ENCODE peak calls at places on chromosomes 3 and 15, in nine cellular contexts. One of them, this sample, is unnamed.

GRCh38 chr3:14124223-14124614 is 451 bp downstream of the CHCHD4 start:
- DNase-seq in H54: no peak
- DNase-seq in K562: no peak
- DNase-seq in A549: peak; percentile 63
- DNase-seq in H1: no peak
- DNase-seq in uterus: peak; percentile 65
- DNase-seq in spleen: peak; percentile 95
- DNase-seq in heart left ventricle: peak; percentile 85
- DNase-seq in IMR-90: no peak
- DNase-seq in this sample: no peak

GRCh38 chr3:177491301-177492031 is 294.2 kb upstream of the TBL1XR1 start:
- DNase-seq in K562: no peak
- DNase-seq in H54: no peak
- DNase-seq in IMR-90: peak; percentile 41
- DNase-seq in uterus: no peak
- DNase-seq in heart left ventricle: no peak
- DNase-seq in H1: no peak
- DNase-seq in spleen: no peak
- DNase-seq in A549: no peak
- DNase-seq in this sample: no peak

GRCh38 chr3:121834079-121834730 is 655 bp downstream of the IQCB1 start:
- DNase-seq in uterus: no peak
- DNase-seq in IMR-90: peak; percentile 8
- DNase-seq in H54: no peak
- DNase-seq in K562: peak; percentile 5
- DNase-seq in heart left ventricle: no peak
- DNase-seq in H1: no peak
- DNase-seq in A549: no peak
- DNase-seq in spleen: no peak
- DNase-seq in this sample: no peak

GRCh38 chr3:134485075-134485536 is 679 bp downstream of the ANAPC13 start:
- DNase-seq in heart left ventricle: peak; percentile 33
- DNase-seq in spleen: no peak
- DNase-seq in H1: no peak
- DNase-seq in uterus: no peak
- DNase-seq in H54: no peak
- DNase-seq in IMR-90: no peak
- DNase-seq in K562: peak; percentile 14
- DNase-seq in A549: peak; percentile 12
- DNase-seq in this sample: no peak

GRCh38 chr3:165443664-165444063 is 247.5 kb upstream of the SLITRK3 start:
- DNase-seq in H54: no peak
- DNase-seq in H1: no peak
- DNase-seq in IMR-90: no peak
- DNase-seq in uterus: no peak
- DNase-seq in A549: no peak
- DNase-seq in K562: no peak
- DNase-seq in spleen: no peak
- DNase-seq in heart left ventricle: no peak
- DNase-seq in this sample: no peak

GRCh38 chr15:65209701-65210643 is 1.3 kb downstream of the CILP start:
- DNase-seq in heart left ventricle: peak; percentile 44
- DNase-seq in A549: no peak
- DNase-seq in uterus: no peak
- DNase-seq in K562: no peak
- DNase-seq in spleen: no peak
- DNase-seq in H1: no peak
- DNase-seq in H54: no peak
- DNase-seq in IMR-90: no peak
- DNase-seq in this sample: no peak

GRCh38 chr3:42556089-42556632 is 25.6 kb downstream of the SEC22C start:
- DNase-seq in spleen: no peak
- DNase-seq in H1: no peak
- DNase-seq in A549: no peak
- DNase-seq in IMR-90: no peak
- DNase-seq in H54: no peak
- DNase-seq in heart left ventricle: no peak
- DNase-seq in uterus: no peak
- DNase-seq in K562: no peak
- DNase-seq in this sample: no peak

GRCh38 chr3:28973621-28974020 is 307.2 kb upstream of the RBMS3 start:
- DNase-seq in uterus: no peak
- DNase-seq in spleen: no peak
- DNase-seq in K562: no peak
- DNase-seq in H1: no peak
- DNase-seq in A549: no peak
- DNase-seq in IMR-90: no peak
- DNase-seq in heart left ventricle: no peak
- DNase-seq in H54: no peak
- DNase-seq in this sample: no peak

GRCh38 chr3:19065027-19065426 is 83.3 kb upstream of the KCNH8 start:
- DNase-seq in K562: no peak
- DNase-seq in H54: no peak
- DNase-seq in uterus: no peak
- DNase-seq in heart left ventricle: no peak
- DNase-seq in IMR-90: no peak
- DNase-seq in spleen: no peak
- DNase-seq in H1: no peak
- DNase-seq in A549: no peak
- DNase-seq in this sample: no peak

DNA sequence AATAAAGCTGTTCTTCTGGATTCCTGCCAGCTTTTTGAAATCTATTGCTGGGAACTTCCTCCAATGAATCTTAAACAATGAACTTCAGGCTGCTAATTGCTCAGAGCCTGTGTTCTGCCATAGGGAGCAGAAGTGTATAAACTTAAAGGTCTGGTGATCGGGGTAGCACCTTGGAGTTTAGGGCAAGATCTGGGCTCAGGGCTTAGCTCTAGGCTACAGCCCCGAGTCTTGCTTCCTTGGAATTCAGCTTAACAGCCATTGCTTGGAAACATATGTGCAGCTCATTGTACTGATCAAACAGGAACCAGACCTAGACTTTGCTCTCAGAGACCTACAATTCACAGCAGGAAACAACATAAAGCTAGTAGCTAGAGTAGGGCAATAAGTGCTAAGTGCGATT is 1.5 kb downstream of the ARL14 start:
- DNase-seq in heart left ventricle: no peak
- DNase-seq in spleen: no peak
- DNase-seq in uterus: no peak
- DNase-seq in K562: no peak
- DNase-seq in A549: peak; percentile 11
- DNase-seq in H1: no peak
- DNase-seq in IMR-90: no peak
- DNase-seq in H54: no peak
- DNase-seq in this sample: no peak
- TF ChIP-seq POLR2A in heart left ventricle: no peak
- TF ChIP-seq POLR2A in spleen: no peak
- TF ChIP-seq POLR2A in uterus: no peak
- TF ChIP-seq POLR2A in K562: no peak
- TF ChIP-seq POLR2A in A549: no peak
- TF ChIP-seq POLR2A in H1: no peak
- TF ChIP-seq POLR2A in IMR-90: no peak
- TF ChIP-seq POLR2A in H54: no peak
- TF ChIP-seq POLR2A in this sample: no peak

GRCh38 chr3:132713977-132714727 is 8.1 kb downstream of the NPHP3 start:
- DNase-seq in A549: no peak
- DNase-seq in IMR-90: no peak
- DNase-seq in K562: no peak
- DNase-seq in H1: no peak
- DNase-seq in uterus: no peak
- DNase-seq in heart left ventricle: no peak
- DNase-seq in H54: no peak
- DNase-seq in spleen: no peak
- DNase-seq in this sample: no peak
- TF ChIP-seq POLR2A in A549: no peak
- TF ChIP-seq POLR2A in IMR-90: no peak
- TF ChIP-seq POLR2A in K562: no peak
- TF ChIP-seq POLR2A in H1: no peak
- TF ChIP-seq POLR2A in uterus: no peak
- TF ChIP-seq POLR2A in heart left ventricle: no peak
- TF ChIP-seq POLR2A in H54: no peak
- TF ChIP-seq POLR2A in spleen: no peak
- TF ChIP-seq POLR2A in this sample: no peak

DNA sequence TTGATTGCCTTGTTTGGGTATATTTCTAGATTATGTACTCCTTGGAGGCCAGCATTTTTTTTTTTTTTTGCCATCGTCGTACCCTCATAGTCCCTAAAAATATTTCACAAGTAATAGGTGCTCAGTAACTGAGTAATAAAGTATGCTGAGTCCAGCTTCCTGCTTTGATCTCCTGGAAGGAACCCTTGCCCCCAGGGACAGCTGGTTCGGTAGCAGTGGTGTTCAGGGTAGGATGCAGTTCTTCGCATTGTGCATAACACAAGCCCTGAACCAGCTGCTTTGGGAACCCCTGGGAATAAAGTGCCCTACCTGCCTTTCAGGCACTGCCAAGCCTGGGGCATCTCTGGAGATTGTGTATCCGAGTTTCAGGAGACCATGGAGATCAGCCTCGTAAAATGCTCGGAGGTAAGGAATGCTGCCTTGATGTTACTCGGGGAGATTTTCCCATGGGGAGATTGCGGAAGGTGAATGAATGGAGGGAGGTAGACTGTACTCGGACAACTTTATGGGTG is 7.7 kb downstream of the MYZAP start:
- DNase-seq in uterus: no peak
- DNase-seq in K562: no peak
- DNase-seq in H54: no peak
- DNase-seq in H1: no peak
- DNase-seq in A549: no peak
- DNase-seq in spleen: no peak
- DNase-seq in IMR-90: no peak
- DNase-seq in heart left ventricle: no peak
- DNase-seq in this sample: no peak
- TF ChIP-seq POLR2A in uterus: no peak
- TF ChIP-seq POLR2A in K562: no peak
- TF ChIP-seq POLR2A in H54: no peak
- TF ChIP-seq POLR2A in H1: no peak
- TF ChIP-seq POLR2A in A549: no peak
- TF ChIP-seq POLR2A in spleen: no peak
- TF ChIP-seq POLR2A in IMR-90: no peak
- TF ChIP-seq POLR2A in heart left ventricle: no peak
- TF ChIP-seq POLR2A in this sample: no peak

DNA sequence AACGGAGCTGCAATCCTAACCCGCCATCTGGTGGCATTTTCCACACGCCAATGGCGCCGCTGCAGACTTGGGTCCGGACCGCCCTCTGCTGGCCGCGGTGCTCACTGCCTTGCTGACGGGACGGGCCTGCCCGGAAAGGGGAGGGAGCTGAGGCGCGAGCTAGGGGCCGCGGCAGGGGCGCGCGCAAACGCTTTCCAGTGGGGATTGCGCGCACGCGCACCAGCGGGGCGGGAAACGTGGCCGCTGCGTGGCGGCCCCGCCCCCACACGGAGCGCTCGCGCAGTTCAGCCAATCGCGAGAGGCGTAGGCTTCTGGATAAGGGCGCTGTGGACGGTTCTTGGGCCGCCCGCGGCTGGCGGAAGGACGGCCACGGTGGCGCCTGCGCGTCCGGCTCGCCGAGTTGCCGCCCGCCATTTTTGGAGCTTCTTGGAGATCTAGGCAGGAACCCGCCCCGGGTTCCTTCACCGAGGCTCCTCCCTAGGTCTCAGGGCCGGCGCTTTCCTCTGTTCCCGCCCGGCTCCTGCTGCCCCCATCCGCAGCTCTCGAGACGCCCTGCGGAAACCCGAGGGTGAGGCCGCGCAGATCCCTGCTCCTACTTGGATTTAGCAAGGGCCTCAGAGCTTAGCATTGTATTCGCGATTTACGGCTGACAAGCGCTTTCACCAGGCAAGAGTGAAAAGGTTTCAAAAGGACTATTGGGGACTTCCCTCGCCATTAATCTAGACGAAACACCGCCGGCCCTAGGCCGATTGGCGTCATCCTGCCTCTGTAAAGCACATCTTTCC is at the start of gene STAG1:
- DNase-seq in IMR-90: peak; percentile 98
- DNase-seq in heart left ventricle: peak; percentile 99
- DNase-seq in K562: peak; percentile 87
- DNase-seq in A549: peak; percentile 97
- DNase-seq in H54: peak; percentile 90
- DNase-seq in spleen: peak; percentile 100
- DNase-seq in uterus: peak; percentile 98
- DNase-seq in H1: peak; percentile 95
- DNase-seq in this sample: peak; percentile 84
- TF ChIP-seq POLR2A in IMR-90: peak; percentile 77
- TF ChIP-seq POLR2A in heart left ventricle: no peak
- TF ChIP-seq POLR2A in K562: peak; percentile 86
- TF ChIP-seq POLR2A in A549: peak; percentile 27
- TF ChIP-seq POLR2A in H54: peak; percentile 42
- TF ChIP-seq POLR2A in spleen: peak; percentile 51
- TF ChIP-seq POLR2A in uterus: peak; percentile 85
- TF ChIP-seq POLR2A in H1: peak; percentile 68
- TF ChIP-seq POLR2A in this sample: peak; percentile 54

DNA sequence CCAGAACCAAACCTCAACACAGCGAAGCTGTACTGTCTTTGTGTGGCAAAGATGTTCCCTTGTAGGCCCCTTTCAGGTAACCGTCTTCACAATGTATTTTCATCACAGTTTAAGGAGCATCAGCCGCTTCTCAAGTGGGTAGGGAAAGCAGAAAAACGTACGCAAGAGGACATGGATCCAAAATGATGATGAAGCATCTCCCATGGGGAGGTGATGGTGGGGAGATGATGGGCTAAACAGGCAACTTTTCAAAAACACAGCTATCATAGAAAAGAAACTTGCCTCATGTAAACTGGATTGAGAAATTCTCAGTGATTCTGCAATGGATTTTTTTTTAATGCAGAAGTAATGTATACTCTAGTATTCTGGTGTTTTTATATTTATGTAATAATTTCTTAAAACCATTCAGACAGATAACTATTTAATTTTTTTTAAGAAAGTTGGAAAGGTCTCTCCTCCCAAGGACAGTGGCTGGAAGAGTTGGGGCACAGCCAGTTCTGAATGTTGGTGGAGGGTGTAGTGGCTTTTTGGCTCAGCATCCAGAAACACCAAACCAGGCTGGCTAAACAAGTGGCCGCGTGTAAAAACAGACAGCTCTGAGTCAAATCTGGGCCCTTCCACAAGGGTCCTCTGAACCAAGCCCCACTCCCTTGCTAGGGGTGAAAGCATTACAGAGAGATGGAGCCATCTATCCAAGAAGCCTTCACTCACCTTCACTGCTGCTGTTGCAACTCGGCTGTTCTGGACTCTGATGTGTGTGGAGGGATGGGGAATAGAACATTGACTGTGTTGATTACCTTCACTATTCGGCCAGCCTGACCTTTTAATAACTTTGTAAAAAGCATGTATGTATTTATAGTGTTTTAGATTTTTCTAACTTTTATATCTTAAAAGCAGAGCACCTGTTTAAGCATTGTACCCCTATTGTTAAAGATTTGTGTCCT is 60.0 kb downstream of the AAGAB start:
- DNase-seq in uterus: no peak
- DNase-seq in IMR-90: no peak
- DNase-seq in A549: no peak
- DNase-seq in H54: no peak
- DNase-seq in K562: no peak
- DNase-seq in spleen: no peak
- DNase-seq in H1: no peak
- DNase-seq in heart left ventricle: peak; percentile 61
- DNase-seq in this sample: no peak
- TF ChIP-seq POLR2A in uterus: no peak
- TF ChIP-seq POLR2A in IMR-90: no peak
- TF ChIP-seq POLR2A in A549: no peak
- TF ChIP-seq POLR2A in H54: no peak
- TF ChIP-seq POLR2A in K562: no peak
- TF ChIP-seq POLR2A in spleen: no peak
- TF ChIP-seq POLR2A in H1: no peak
- TF ChIP-seq POLR2A in heart left ventricle: no peak
- TF ChIP-seq POLR2A in this sample: no peak

This sample was measured in esophagus squamous epithelium.